ENCODE peak calls at places on chromosomes 13 and 19, in seven cellular contexts. K is neuronal stem cell, E is pancreas, I is K562, T is astrocyte of the spinal cord, G is body of pancreas, N is A549. D is an unnamed sample.

GRCh38 chr13:29454931-29455481 is 140.5 kb downstream of the SLC7A1 start:
- DNase-seq in E (no peak), I (peak), K (no peak), T (no peak), N (peak), G (no peak), D (peak)

GRCh38 chr13:97849305-97849704 is 104.2 kb upstream of the IPO5 start:
- DNase-seq in K (peak), I (no peak), E (no peak), T (peak), G (no peak), N (peak), D (peak)

GRCh38 chr13:32538234-32538620 is 368 bp downstream of the N4BP2L2 start:
- DNase-seq in I (no peak), G (peak), T (no peak), K (no peak), E (peak), N (no peak), D (peak)

GRCh38 chr19:33796164-33797100 is at the start of gene KCTD15:
- DNase-seq in N (peak), T (peak), E (peak), I (peak), K (peak), G (peak), D (no peak)

GRCh38 chr13:104466016-104466415 is 1399.8 kb upstream of the SLC10A2 start:
- DNase-seq in G (no peak), T (no peak), N (no peak), I (no peak), K (no peak), E (no peak), D (no peak)

GRCh38 chr19:11507370-11508078 is 1.9 kb upstream of the ZNF653 start:
- DNase-seq in G (no peak), E (no peak), N (no peak), K (no peak), T (no peak), I (no peak), D (no peak)

GRCh38 chr13:33487575-33488243 is 202.2 kb upstream of the STARD13 start:
- DNase-seq in I (no peak), T (peak), E (no peak), K (no peak), G (peak), N (peak), D (peak)

GRCh38 chr13:37132211-37132610 is 26.7 kb upstream of the CSNK1A1L start:
- DNase-seq in E (no peak), N (no peak), T (no peak), I (no peak), K (no peak), G (no peak), D (no peak)

GRCh38 chr13:70107498-70108271 is at the start of gene ATXN8OS:
- DNase-seq in E (peak), G (no peak), N (no peak), T (peak), I (no peak), K (peak), D (no peak)

GRCh38 chr13:44212633-44213387 is 160.8 kb upstream of the SERP2 start:
- DNase-seq in T (no peak), I (no peak), E (no peak), G (no peak), K (no peak), N (no peak), D (peak)

GRCh38 chr19:21568816-21569496 is 63.6 kb downstream of the ZNF429 start:
- DNase-seq in I (no peak), T (peak), N (no peak), E (peak), G (peak), K (no peak), D (peak)

GRCh38 chr13:20221772-20222171 is 10.3 kb downstream of the GJB6 start:
- DNase-seq in G (peak), K (no peak), T (no peak), N (no peak), E (no peak), I (no peak), D (peak)

GRCh38 chr13:59979589-59979988 is 184.1 kb downstream of the DIAPH3 start:
- DNase-seq in I (no peak), K (no peak), G (no peak), T (no peak), E (no peak), N (no peak), D (no peak)

GRCh38 chr19:4916292-4917082 is 7.2 kb downstream of the UHRF1 start:
- DNase-seq in K (no peak), N (no peak), T (no peak), G (no peak), I (no peak), E (no peak), D (no peak)

GRCh38 chr13:95437561-95437960 is 115.0 kb upstream of the CLDN10 start:
- DNase-seq in I (peak), T (no peak), E (no peak), G (no peak), K (no peak), N (peak), D (no peak)

GRCh38 chr13:93847162-93847561 is 620.6 kb downstream of the GPC6 start:
- DNase-seq in G (no peak), K (no peak), N (peak), I (no peak), E (no peak), T (peak), D (peak)

GRCh38 chr13:41608779-41609178 is 151.4 kb downstream of the RGCC start:
- DNase-seq in E (no peak), G (no peak), N (no peak), K (no peak), I (no peak), T (no peak), D (no peak)

GRCh38 chr13:89380101-89380500 is 1708.9 kb downstream of the SLITRK5 start:
- DNase-seq in T (no peak), G (peak), K (no peak), I (no peak), N (peak), E (no peak), D (no peak)

GRCh38 chr19:12139309-12139708 is 841 bp downstream of the ZNF20 start:
- DNase-seq in I (no peak), T (peak), N (no peak), K (no peak), G (no peak), E (no peak), D (peak)

GRCh38 chr13:89470901-89471300 is 1799.7 kb downstream of the SLITRK5 start:
- DNase-seq in I (no peak), T (no peak), K (no peak), N (no peak), E (no peak), G (no peak), D (no peak)

GRCh38 chr13:105336706-105337582 is 1198.5 kb downstream of the EFNB2 start:
- DNase-seq in G (no peak), N (no peak), E (no peak), T (peak), K (no peak), I (no peak), D (no peak)

GRCh38 chr19:56958428-56958827 is 117.9 kb upstream of the PEG3 start:
- DNase-seq in E (no peak), N (no peak), K (no peak), T (no peak), I (no peak), G (no peak), D (no peak)

GRCh38 chr19:32708457-32708856 is 11.1 kb upstream of the TDRD12 start:
- DNase-seq in G (no peak), N (peak), K (no peak), I (no peak), E (no peak), T (no peak), D (no peak)

GRCh38 chr13:27353166-27353583 is 71.2 kb upstream of the GTF3A start:
- DNase-seq in G (no peak), T (peak), N (no peak), E (no peak), I (no peak), K (no peak), D (no peak)

GRCh38 chr19:6736169-6736916 is 1.0 kb downstream of the GPR108 start:
- DNase-seq in T (peak), I (peak), N (peak), K (peak), G (peak), E (peak), D (peak)

GRCh38 chr19:6734096-6734696 is 3.2 kb downstream of the GPR108 start:
- DNase-seq in E (no peak), N (no peak), T (no peak), K (no peak), I (peak), G (no peak), D (no peak)

GRCh38 chr19:6736917-6737283 is 480 bp downstream of the GPR108 start:
- DNase-seq in E (no peak), I (no peak), K (no peak), N (no peak), T (no peak), G (no peak), D (no peak)

GRCh38 chr19:6733338-6734095 is 3.9 kb downstream of the GPR108 start:
- DNase-seq in K (no peak), G (no peak), E (no peak), N (no peak), T (no peak), I (peak), D (no peak)

GRCh38 chr19:6735181-6735891 is 2.0 kb downstream of the GPR108 start:
- DNase-seq in G (no peak), K (no peak), N (no peak), T (no peak), E (no peak), I (no peak), D (peak)
- H3K4me3 ChIP-seq in G (no peak), K (no peak), N (no peak), T (no peak), E (no peak), I (peak), D (no peak)

DNA sequence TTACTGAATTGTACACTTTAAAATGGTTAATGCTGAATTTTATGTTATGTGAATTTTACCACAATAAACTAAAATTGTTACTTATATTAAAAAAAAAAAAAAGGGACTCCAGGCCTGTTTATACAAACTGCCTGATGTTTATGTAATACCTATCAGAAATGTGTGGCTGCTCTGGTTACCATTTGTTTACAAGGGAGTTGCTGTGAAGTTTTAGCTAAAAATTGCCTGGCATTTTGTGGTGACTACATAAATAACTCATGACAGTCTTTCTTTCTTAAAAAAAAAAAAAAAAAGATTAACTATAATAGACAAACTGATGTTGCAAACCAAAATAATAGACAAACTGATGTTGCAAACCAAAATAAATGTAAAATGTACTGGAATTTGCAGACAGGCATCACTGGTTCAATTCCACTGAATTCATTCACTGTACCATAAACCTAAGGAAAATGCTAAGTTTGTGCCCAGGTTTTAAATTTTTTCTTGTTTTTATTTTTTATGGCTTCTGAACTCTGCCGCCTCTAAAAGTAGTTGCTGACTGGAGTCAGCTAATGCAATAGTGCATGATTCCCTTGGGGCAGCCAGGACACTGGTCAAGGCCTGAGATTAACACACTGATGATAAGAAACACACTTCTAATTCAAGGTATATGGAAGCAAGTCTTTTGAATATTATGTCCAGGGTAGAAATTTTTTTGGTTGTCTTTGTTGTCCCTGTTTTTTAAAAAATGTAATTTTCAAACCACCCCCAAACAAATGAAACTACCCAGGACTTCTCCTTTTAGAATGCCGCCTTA is 72.0 kb downstream of the CDADC1 start:
- DNase-seq in N (no peak), E (no peak), G (no peak), K (no peak), I (no peak), T (no peak), D (no peak)
- H3K4me3 ChIP-seq in N (no peak), E (no peak), G (no peak), K (no peak), I (no peak), T (no peak), D (no peak)

GRCh38 chr19:18594824-18595373 is 6.3 kb downstream of the REX1BD start:
- DNase-seq in I (no peak), T (no peak), K (no peak), E (no peak), N (no peak), G (no peak), D (no peak)
- H3K4me3 ChIP-seq in I (peak), T (peak), K (peak), E (peak), N (peak), G (no peak), D (peak)

GRCh38 chr13:46720189-46720588 is 76.8 kb downstream of the ESD start:
- DNase-seq in K (no peak), G (no peak), N (no peak), E (no peak), I (no peak), T (no peak), D (no peak)

GRCh38 chr13:46717275-46717674 is 79.7 kb downstream of the ESD start:
- DNase-seq in K (no peak), G (no peak), E (no peak), T (no peak), I (no peak), N (no peak), D (no peak)

GRCh38 chr13:46716821-46717220 is 80.1 kb downstream of the ESD start:
- DNase-seq in E (no peak), I (no peak), T (peak), G (no peak), K (no peak), N (no peak), D (no peak)

GRCh38 chr13:46726347-46726746 is 70.6 kb downstream of the ESD start:
- DNase-seq in G (no peak), I (no peak), E (no peak), K (no peak), T (no peak), N (no peak), D (no peak)

DNA sequence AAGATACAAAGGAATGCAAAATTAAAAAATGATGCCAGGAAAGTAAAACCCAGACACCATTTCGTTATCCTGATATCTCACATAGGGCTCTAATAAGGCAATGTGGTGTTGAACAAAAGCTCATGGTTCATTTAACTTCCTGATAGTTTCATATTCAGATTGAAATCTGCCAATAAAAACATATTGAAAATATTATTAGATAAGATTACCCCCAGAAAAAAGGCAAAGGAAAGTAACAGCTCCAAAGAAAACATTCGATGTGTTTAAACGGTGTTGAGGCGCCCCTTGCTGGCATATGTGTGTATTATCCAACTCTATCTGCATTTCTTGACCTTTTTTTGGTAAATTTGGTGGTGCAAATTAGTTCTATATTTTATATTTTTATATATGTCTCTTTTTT is 75.9 kb downstream of the ESD start:
- DNase-seq in I (peak), E (no peak), K (peak), T (peak), G (peak), N (peak), D (peak)
- H3K4me3 ChIP-seq in I (no peak), E (no peak), K (no peak), T (no peak), G (no peak), N (no peak), D (no peak)

DNA sequence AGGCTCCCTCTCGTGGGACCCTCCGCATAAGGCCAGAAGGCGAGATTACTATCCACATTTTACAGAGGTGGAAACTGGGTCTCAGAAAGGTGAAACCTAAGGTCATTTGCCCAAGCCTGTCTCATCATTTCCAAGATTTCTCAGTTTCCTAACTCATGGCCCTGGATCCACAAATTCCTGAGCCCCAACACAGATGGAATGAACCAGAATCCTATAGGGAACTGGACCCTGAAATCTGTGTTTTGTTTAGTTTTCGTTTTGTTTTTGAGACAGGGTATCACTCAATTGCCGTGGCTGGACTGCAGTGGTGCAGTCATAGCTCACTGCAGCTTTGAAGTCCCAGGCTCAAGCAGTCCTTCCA is 563 bp upstream of the GNG7 start:
- DNase-seq in K (no peak), N (no peak), T (no peak), I (no peak), E (no peak), G (no peak), D (no peak)
- H3K4me3 ChIP-seq in K (peak), N (peak), T (peak), I (no peak), E (peak), G (no peak), D (peak)

GRCh38 chr19:497476-497860 is 1.2 kb downstream of the MADCAM1 start:
- DNase-seq in T (no peak), G (no peak), K (no peak), N (no peak), E (peak), I (no peak), D (no peak)
- H3K4me3 ChIP-seq in T (no peak), G (no peak), K (no peak), N (peak), E (no peak), I (no peak), D (no peak)

GRCh38 chr19:55172741-55173140 is 6.3 kb upstream of the DNAAF3 start:
- DNase-seq in E (no peak), N (peak), T (peak), K (no peak), G (no peak), I (no peak), D (peak)

GRCh38 chr19:55175117-55175867 is 4.8 kb downstream of the SYT5 start:
- DNase-seq in E (no peak), K (no peak), G (no peak), I (peak), N (no peak), T (no peak), D (no peak)

GRCh38 chr19:55173186-55173716 is 6.8 kb upstream of the DNAAF3 start:
- DNase-seq in E (no peak), T (no peak), I (no peak), K (no peak), N (no peak), G (no peak), D (no peak)

GRCh38 chr19:55174425-55175116 is 5.5 kb downstream of the SYT5 start:
- DNase-seq in E (no peak), I (peak), N (no peak), K (no peak), T (no peak), G (no peak), D (no peak)

GRCh38 chr19:55173717-55174409 is 6.2 kb downstream of the SYT5 start:
- DNase-seq in K (peak), T (peak), G (peak), E (peak), N (peak), I (peak), D (peak)
- H3K4me3 ChIP-seq in K (peak), T (peak), G (no peak), E (peak), N (peak), I (peak), D (peak)

GRCh38 chr19:55898911-55899310 is 33.2 kb downstream of the NLRP13 start:
- DNase-seq in I (no peak), K (no peak), T (no peak), G (no peak), N (no peak), E (no peak), D (no peak)
- H3K4me3 ChIP-seq in I (no peak), K (no peak), T (no peak), G (no peak), N (no peak), E (no peak), D (no peak)

D was measured in fibroblast of mammary gland.